ENCODE peak calls at places on chromosome 3, in ten cellular contexts. V, X, D, G, O, C, B, A, U and R are unnamed samples.

GRCh38 chr3:119579366-119580147 is at the start of gene ADPRH:
- DNase-seq in X (no peak), G (peak), C (no peak), D (peak), U (peak), A (peak), B (peak), O (peak), V (peak), R (peak)

GRCh38 chr3:172666873-172667694 is 43.8 kb downstream of the NCEH1 start:
- DNase-seq in V (peak), U (peak), B (peak), G (peak), D (peak), X (peak), A (peak), C (peak), O (peak), R (no peak)

GRCh38 chr3:11780341-11780740 is 66.3 kb downstream of the TAMM41 start:
- DNase-seq in A (no peak), X (no peak), U (no peak), D (no peak), V (no peak), O (no peak), G (no peak), B (no peak), C (no peak), R (no peak)

GRCh38 chr3:111351334-111351733 is 190.7 kb upstream of the CD96 start:
- DNase-seq in D (no peak), V (no peak), O (no peak), C (no peak), B (no peak), X (no peak), U (no peak), A (no peak), G (no peak), R (no peak)

GRCh38 chr3:150022406-150023238 is 51.9 kb upstream of the PFN2 start:
- DNase-seq in O (no peak), G (peak), X (no peak), U (no peak), D (peak), C (no peak), V (no peak), B (peak), A (no peak), R (no peak)

GRCh38 chr3:49022751-49023171 is 840 bp downstream of the NDUFAF3 start:
- DNase-seq in A (no peak), O (no peak), B (no peak), D (no peak), G (no peak), V (no peak), U (peak), C (no peak), X (no peak), R (peak)

GRCh38 chr3:121894191-121894990 is at the start of gene SLC15A2:
- DNase-seq in B (peak), V (no peak), U (no peak), C (no peak), A (no peak), G (no peak), D (no peak), X (no peak), O (peak), R (no peak)

GRCh38 chr3:144053121-144053520 is 81.5 kb downstream of the DIPK2A start:
- DNase-seq in O (peak), G (peak), C (no peak), V (no peak), D (no peak), X (no peak), U (no peak), B (no peak), A (no peak), R (no peak)

GRCh38 chr3:10373686-10374261 is 52.9 kb upstream of the SEC13 start:
- DNase-seq in O (peak), C (no peak), B (peak), V (no peak), G (peak), D (no peak), A (no peak), X (no peak), U (no peak), R (no peak)

GRCh38 chr3:46908294-46908985 is 30.9 kb downstream of the PTH1R start:
- DNase-seq in V (no peak), C (no peak), D (no peak), B (peak), X (no peak), A (no peak), G (peak), U (no peak), O (peak), R (peak)

GRCh38 chr3:126103121-126104027 is 19.4 kb upstream of the SLC41A3 start:
- DNase-seq in D (no peak), V (no peak), X (no peak), G (no peak), U (peak), B (no peak), C (no peak), A (no peak), O (no peak), R (no peak)

GRCh38 chr3:46846624-46847542 is 16.4 kb downstream of the MYL3 start:
- DNase-seq in X (no peak), O (no peak), D (no peak), B (no peak), V (no peak), A (no peak), C (no peak), G (no peak), U (no peak), R (peak)

GRCh38 chr3:181075098-181075497 is 85.6 kb upstream of the DNAJC19 start:
- DNase-seq in V (no peak), G (no peak), B (no peak), U (no peak), D (no peak), X (no peak), O (no peak), C (no peak), A (no peak), R (no peak)

GRCh38 chr3:107600784-107601183 is 78.0 kb downstream of the BBX start:
- DNase-seq in V (no peak), B (no peak), D (no peak), G (no peak), X (no peak), O (peak), A (no peak), C (no peak), U (no peak), R (no peak)

GRCh38 chr3:165742351-165742750 is 94.9 kb downstream of the BCHE start:
- DNase-seq in O (no peak), X (no peak), D (peak), B (no peak), C (no peak), V (no peak), A (peak), U (no peak), G (no peak), R (peak)

GRCh38 chr3:177724020-177724638 is 526.8 kb upstream of the TBL1XR1 start:
- DNase-seq in A (peak), C (peak), B (peak), U (no peak), G (no peak), D (peak), X (no peak), O (peak), V (no peak), R (peak)

GRCh38 chr3:75737831-75738493 is 47.4 kb downstream of the ZNF717 start:
- DNase-seq in D (no peak), B (peak), A (no peak), V (no peak), O (peak), X (no peak), G (peak), U (peak), C (no peak), R (no peak)

GRCh38 chr3:12303532-12303931 is 14.7 kb downstream of the PPARG start:
- DNase-seq in X (no peak), U (no peak), C (no peak), V (no peak), D (no peak), G (peak), B (peak), O (peak), A (no peak), R (no peak)

GRCh38 chr3:134711284-134711683 is 60.5 kb upstream of the KY start:
- DNase-seq in V (no peak), C (no peak), G (peak), U (no peak), B (no peak), D (no peak), X (no peak), O (peak), A (no peak), R (no peak)

GRCh38 chr3:71562938-71563337 is 20.6 kb downstream of the FOXP1 start:
- DNase-seq in G (no peak), C (no peak), A (no peak), O (no peak), U (no peak), D (no peak), B (no peak), X (no peak), V (no peak), R (no peak)

GRCh38 chr3:53813876-53814275 is 32.3 kb downstream of the CHDH start:
- DNase-seq in B (no peak), C (no peak), D (no peak), A (no peak), U (no peak), X (no peak), G (no peak), V (no peak), O (no peak), R (no peak)

GRCh38 chr3:188900421-188900941 is 271.3 kb upstream of the TPRG1 start:
- DNase-seq in D (no peak), B (peak), G (peak), X (no peak), U (no peak), O (peak), C (no peak), V (no peak), A (no peak), R (no peak)

GRCh38 chr3:182979103-182979697 is 1.1 kb downstream of the DCUN1D1 start:
- DNase-seq in B (peak), V (no peak), G (no peak), O (peak), C (no peak), U (peak), A (peak), D (peak), X (no peak), R (no peak)

GRCh38 chr3:141552440-141552991 is 65.7 kb downstream of the RASA2 start:
- DNase-seq in D (no peak), G (no peak), X (no peak), B (no peak), O (no peak), C (no peak), U (no peak), A (no peak), V (no peak), R (no peak)

GRCh38 chr3:18045296-18045880 is 303.0 kb upstream of the TBC1D5 start:
- DNase-seq in V (no peak), A (no peak), U (no peak), O (no peak), G (no peak), X (no peak), B (no peak), C (no peak), D (peak), R (no peak)